ENCODE peak calls at places on chromosomes 16 and 17, in four cellular contexts. Q, I, B and J are unnamed samples.

GRCh38 chr17:36932383-36933173 is 4.7 kb upstream of the LHX1 start:
- DNase-seq in Q (no peak), I (no peak), B (no peak), J (peak)

GRCh38 chr16:1825864-1826690 is 548 bp downstream of the HAGH start:
- DNase-seq in Q (peak), I (no peak), B (peak), J (peak)

GRCh38 chr16:89863741-89864391 is 9.5 kb upstream of the TCF25 start:
- DNase-seq in Q (peak), I (peak), B (peak), J (peak)

GRCh38 chr17:78040561-78041400 is 82.3 kb downstream of the TNRC6C start:
- DNase-seq in Q (peak), I (peak), B (no peak), J (peak)

GRCh38 chr17:16516594-16517018 is 24.6 kb upstream of the LRRC75A start:
- DNase-seq in Q (peak), I (peak), B (no peak), J (no peak)

GRCh38 chr17:30300803-30301202 is 9.1 kb upstream of the BLMH start:
- DNase-seq in Q (no peak), I (no peak), B (no peak), J (no peak)

GRCh38 chr17:75693500-75694481 is 26.7 kb downstream of the SAP30BP start:
- DNase-seq in Q (peak), I (peak), B (no peak), J (no peak)

GRCh38 chr17:67625971-67626370 is 91.8 kb upstream of the NOL11 start:
- DNase-seq in Q (no peak), I (no peak), B (no peak), J (no peak)

GRCh38 chr17:35747540-35748017 is 5.5 kb downstream of the GAS2L2 start:
- DNase-seq in Q (peak), I (peak), B (peak), J (peak)

GRCh38 chr16:65185379-65185778 is 63.5 kb upstream of the CDH11 start:
- DNase-seq in Q (no peak), I (no peak), B (no peak), J (no peak)

GRCh38 chr17:68431661-68432071 is 25.6 kb downstream of the WIPI1 start:
- DNase-seq in Q (peak), I (peak), B (no peak), J (peak)

GRCh38 chr16:85716680-85717038 is 27.9 kb upstream of the GINS2 start:
- DNase-seq in Q (no peak), I (no peak), B (no peak), J (no peak)

GRCh38 chr16:86012221-86012620 is 113.3 kb downstream of the IRF8 start:
- DNase-seq in Q (no peak), I (no peak), B (no peak), J (no peak)

GRCh38 chr16:28538733-28539596 is at the start of gene NUPR1:
- DNase-seq in Q (peak), I (peak), B (no peak), J (no peak)

GRCh38 chr17:34382586-34383224 is 19.7 kb upstream of the CCL1 start:
- DNase-seq in Q (no peak), I (no peak), B (no peak), J (no peak)

GRCh38 chr16:20884240-20884556 is 16.0 kb downstream of the DCUN1D3 start:
- DNase-seq in Q (peak), I (peak), B (no peak), J (no peak)

GRCh38 chr16:1309888-1310831 is 724 bp downstream of the UBE2I start:
- DNase-seq in Q (peak), I (peak), B (no peak), J (no peak)

GRCh38 chr17:45672792-45673191 is 111.3 kb upstream of the CRHR1 start:
- DNase-seq in Q (no peak), I (no peak), B (no peak), J (no peak)

DNA sequence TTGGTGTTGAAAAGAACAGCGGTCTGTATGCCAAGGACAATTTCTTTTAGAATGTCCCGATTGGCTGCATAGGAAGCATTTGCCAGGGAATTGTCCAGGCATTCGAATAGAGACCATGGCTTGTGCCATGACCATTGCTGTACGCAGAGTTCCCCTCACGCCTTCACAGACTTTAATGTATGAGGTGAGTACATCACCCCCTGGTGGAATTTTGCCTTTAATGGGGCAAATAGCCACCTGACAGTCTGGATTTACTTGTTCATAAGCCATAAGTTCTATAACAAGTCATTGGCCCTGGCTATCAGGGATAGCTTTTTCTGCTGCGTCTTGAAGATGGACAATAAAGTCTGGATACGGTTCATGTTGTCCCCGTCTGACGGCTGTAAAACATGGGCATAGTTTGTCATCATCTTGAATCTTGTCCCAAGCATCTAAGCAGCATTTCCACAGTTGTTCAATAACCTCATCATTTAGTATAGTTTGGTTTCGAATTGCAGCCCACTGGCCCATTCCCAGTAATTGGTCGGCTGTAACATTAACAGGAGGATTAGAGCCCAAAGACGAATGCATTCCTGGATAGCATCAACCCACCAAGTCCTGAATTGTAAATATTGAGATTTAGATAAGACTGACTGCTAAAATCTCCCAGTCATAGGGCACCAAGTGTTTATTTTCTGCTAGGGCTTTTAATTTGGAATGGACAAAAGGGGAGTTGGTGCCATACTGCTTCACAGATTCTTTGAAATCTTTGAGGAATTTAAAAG is 67.7 kb upstream of the ARL4D start:
- DNase-seq in Q (peak), I (no peak), B (no peak), J (no peak)
- TF ChIP-seq CTCF in Q (peak), I (no peak), B (no peak), J (no peak)

GRCh38 chr16:12723681-12724080 is 80.0 kb downstream of the CPPED1 start:
- DNase-seq in Q (no peak), I (no peak), B (no peak), J (no peak)
- TF ChIP-seq CTCF in Q (no peak), I (no peak), B (no peak), J (no peak)

GRCh38 chr17:80889897-80890550 is 101.6 kb upstream of the CHMP6 start:
- DNase-seq in Q (no peak), I (no peak), B (no peak), J (no peak)

GRCh38 chr17:80892900-80893603 is 98.6 kb upstream of the CHMP6 start:
- DNase-seq in Q (peak), I (peak), B (no peak), J (no peak)

GRCh38 chr17:80892019-80892855 is 99.4 kb upstream of the CHMP6 start:
- DNase-seq in Q (peak), I (peak), B (no peak), J (peak)

GRCh38 chr17:80890551-80890930 is 101.1 kb upstream of the CHMP6 start:
- DNase-seq in Q (no peak), I (no peak), B (no peak), J (no peak)

DNA sequence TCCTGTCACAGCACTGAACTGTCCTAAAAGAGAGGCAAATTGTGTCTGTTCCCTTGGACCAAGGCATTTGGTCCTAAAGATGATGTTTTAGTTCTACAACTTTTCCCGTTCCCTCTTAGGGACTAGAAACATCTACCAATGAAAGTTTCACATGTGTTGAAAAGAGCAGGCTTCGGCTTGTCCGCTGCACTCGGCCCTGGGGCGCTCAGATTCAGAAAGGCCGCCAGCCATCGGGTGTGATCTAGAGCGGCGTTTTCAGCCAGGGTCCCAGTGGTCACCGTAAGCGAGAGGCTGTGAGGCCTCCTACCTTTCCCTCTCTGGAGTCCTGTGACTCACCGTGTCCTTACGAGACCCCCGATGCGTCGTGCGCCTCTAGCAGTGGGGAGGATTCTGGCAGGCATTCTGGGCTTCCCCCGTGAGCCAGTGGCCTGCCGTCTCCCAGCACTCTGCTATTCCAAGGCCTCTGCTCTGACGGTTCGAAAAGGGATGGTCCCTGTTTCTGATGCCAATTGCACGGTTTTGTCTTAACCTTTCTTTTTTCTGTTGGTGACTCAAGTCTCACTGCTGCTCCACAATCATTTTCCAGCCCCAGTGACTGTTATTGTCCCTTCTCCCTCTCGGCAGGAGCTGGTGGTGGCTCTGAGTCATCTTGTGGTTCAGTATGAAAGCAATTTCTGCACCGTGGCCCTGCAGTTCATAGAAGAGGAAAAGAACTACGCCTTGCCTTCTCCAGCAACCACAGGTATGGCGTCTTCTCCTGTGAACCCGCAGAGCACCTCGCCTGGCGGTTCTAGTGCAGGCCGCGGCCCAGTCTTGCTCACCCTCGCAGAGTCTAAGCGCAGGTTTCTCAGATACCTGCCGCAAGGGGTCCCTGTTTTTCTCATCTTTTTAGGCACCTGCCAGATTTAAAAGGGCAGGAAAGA is 100.3 kb upstream of the CHMP6 start:
- DNase-seq in Q (peak), I (peak), B (no peak), J (peak)
- TF ChIP-seq CTCF in Q (peak), I (no peak), B (no peak), J (no peak)

GRCh38 chr17:51580869-51581268 is 320.5 kb downstream of the UTP18 start:
- DNase-seq in Q (no peak), I (no peak), B (no peak), J (no peak)

GRCh38 chr17:51590071-51590470 is 329.7 kb downstream of the UTP18 start:
- DNase-seq in Q (no peak), I (no peak), B (no peak), J (no peak)

GRCh38 chr17:51588063-51588462 is 327.7 kb downstream of the UTP18 start:
- DNase-seq in Q (no peak), I (no peak), B (no peak), J (no peak)

GRCh38 chr17:51585514-51586104 is 325.3 kb downstream of the UTP18 start:
- DNase-seq in Q (no peak), I (no peak), B (no peak), J (peak)
- TF ChIP-seq CTCF in Q (no peak), I (no peak), B (no peak), J (no peak)